ENCODE peak calls at places on chromosome 15, in four cellular contexts. K is WTC11, J is SK-N-SH, X is K562. U is an unnamed sample.

GRCh38 chr15:40217166-40217785 is 21.6 kb upstream of the PAK6 start:
- DNase-seq in K (no peak), J (peak; percentile 71), X (peak; percentile 63), U (no peak)

GRCh38 chr15:95932676-95933075 is 397.8 kb upstream of the NR2F2 start:
- DNase-seq in K (no peak), J (no peak), X (no peak), U (no peak)

GRCh38 chr15:79778378-79778990 is 118.3 kb downstream of the MTHFS start:
- DNase-seq in K (no peak), J (no peak), X (no peak), U (no peak)

GRCh38 chr15:82535566-82536408 is 4.5 kb downstream of the RPS17 start:
- DNase-seq in K (no peak), J (no peak), X (no peak), U (no peak)

GRCh38 chr15:35702946-35703495 is 157.1 kb upstream of the DPH6 start:
- DNase-seq in K (no peak), J (no peak), X (no peak), U (no peak)

GRCh38 chr15:51281368-51281967 is 56.9 kb downstream of the CYP19A1 start:
- DNase-seq in K (peak; percentile 80), J (peak; percentile 60), X (peak; percentile 29), U (peak; percentile 79)

GRCh38 chr15:40367038-40367672 is 9.1 kb downstream of the DISP2 start:
- DNase-seq in K (no peak), J (no peak), X (no peak), U (no peak)

GRCh38 chr15:69193948-69194827 is 33.8 kb downstream of the GLCE start:
- DNase-seq in K (no peak), J (no peak), X (no peak), U (no peak)

GRCh38 chr15:90660195-90660995 is 56.8 kb upstream of the BLM start:
- DNase-seq in K (no peak), J (no peak), X (peak; percentile 76), U (no peak)

GRCh38 chr15:44738340-44738984 is 2.1 kb downstream of the TRIM69 start:
- DNase-seq in K (no peak), J (peak; percentile 56), X (peak; percentile 29), U (no peak)

GRCh38 chr15:82306791-82307713 is 42.2 kb downstream of the GOLGA6L10 start:
- DNase-seq in K (no peak), J (no peak), X (no peak), U (no peak)

GRCh38 chr15:100207053-100207452 is 134.7 kb downstream of the ADAMTS17 start:
- DNase-seq in K (no peak), J (no peak), X (no peak), U (no peak)

GRCh38 chr15:83920115-83920514 is 266.2 kb downstream of the ADAMTSL3 start:
- DNase-seq in K (no peak), J (no peak), X (no peak), U (no peak)
- TF ChIP-seq TEAD4 in K (no peak), J (no peak), X (no peak), U (no peak)

DNA sequence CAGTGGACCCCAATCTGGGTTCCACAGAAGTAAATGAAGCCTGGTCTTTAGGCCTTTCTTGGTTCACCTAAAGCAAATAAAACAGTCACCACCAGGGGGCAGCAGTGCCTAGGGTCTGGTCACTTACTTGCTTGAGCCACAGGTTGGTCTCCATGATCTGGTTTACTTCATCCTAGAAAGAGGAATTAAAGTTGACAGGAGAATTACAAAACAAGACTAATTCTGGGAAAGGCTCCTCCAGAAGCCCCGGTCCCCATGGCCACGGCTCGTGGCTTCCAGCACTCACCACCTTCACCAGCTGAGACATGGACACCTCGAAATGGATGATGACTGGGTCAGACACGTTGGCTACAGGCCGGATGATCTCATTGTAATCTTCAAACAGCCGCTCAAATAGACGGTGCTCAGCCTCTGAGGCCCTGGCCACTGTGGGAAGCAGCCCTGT is 2.3 kb downstream of the CHRNA3 start:
- DNase-seq in K (peak; percentile 94), J (peak; percentile 89), X (peak; percentile 84), U (peak; percentile 72)
- TF ChIP-seq TEAD4 in K (no peak), J (peak; percentile 92), X (no peak), U (no peak)

DNA sequence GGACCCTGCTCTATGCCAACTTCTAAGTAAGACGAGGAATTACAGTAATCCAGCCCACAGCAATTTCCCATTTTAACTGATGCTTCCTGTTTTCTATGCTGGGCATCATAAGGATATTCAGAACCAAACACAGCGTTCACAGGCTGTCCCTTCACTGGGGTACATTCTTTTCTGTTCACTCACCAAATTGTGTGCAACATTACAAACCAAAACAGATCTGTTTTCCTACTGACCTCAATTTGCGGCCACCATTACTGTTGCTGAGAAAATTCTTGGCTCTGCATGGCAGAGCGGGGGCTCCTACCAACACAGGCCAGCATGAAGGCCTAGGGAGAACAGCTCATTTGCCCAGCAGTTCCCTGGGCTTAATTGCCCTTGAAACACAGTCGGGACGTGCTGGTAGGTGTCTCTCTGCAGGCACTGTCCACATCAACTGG is 76.5 kb downstream of the MYO1E start:
- DNase-seq in K (no peak), J (no peak), X (no peak), U (no peak)
- TF ChIP-seq TEAD4 in K (no peak), J (peak; percentile 49), X (no peak), U (no peak)

GRCh38 chr15:27808182-27808581 is 290.9 kb downstream of the OCA2 start:
- DNase-seq in K (no peak), J (no peak), X (no peak), U (no peak)
- TF ChIP-seq TEAD4 in K (no peak), J (no peak), X (no peak), U (no peak)

U was measured in H1.